ENCODE peak calls at places on chromosomes 16 and 17, in six cellular contexts. I, E, K, S, A and U are unnamed samples.

GRCh38 chr17:9218068-9218635 is 196.8 kb downstream of the NTN1 start:
- DNase-seq in E (no peak), A (no peak), I (no peak), K (no peak), S (no peak), U (no peak)

GRCh38 chr17:28338056-28338768 is 2.7 kb downstream of the TNFAIP1 start:
- DNase-seq in K (no peak), E (no peak), S (no peak), A (no peak), I (no peak), U (no peak)

GRCh38 chr17:62911106-62911505 is 54.9 kb upstream of the TANC2 start:
- DNase-seq in K (no peak), S (no peak), E (no peak), I (no peak), A (no peak), U (no peak)

GRCh38 chr17:52885882-52886281 is 727.4 kb upstream of the CA10 start:
- DNase-seq in E (no peak), A (no peak), K (no peak), I (no peak), S (no peak), U (no peak)

GRCh38 chr16:30980434-30980833 is 4.6 kb upstream of the HSD3B7 start:
- DNase-seq in S (no peak), I (no peak), K (no peak), A (no peak), E (no peak), U (no peak)

GRCh38 chr16:17777461-17777863 is 306.7 kb upstream of the XYLT1 start:
- DNase-seq in K (no peak), E (no peak), S (peak), I (no peak), A (no peak), U (no peak)

GRCh38 chr16:31519746-31520145 is 8.0 kb upstream of the AHSP start:
- DNase-seq in K (no peak), E (no peak), I (no peak), S (peak), A (no peak), U (no peak)

GRCh38 chr17:48579738-48580543 is 1.8 kb upstream of the HOXB4 start:
- DNase-seq in S (peak), I (no peak), E (no peak), A (no peak), K (no peak), U (no peak)

GRCh38 chr16:83992624-83993023 is 24.6 kb downstream of the NECAB2 start:
- DNase-seq in A (peak), K (no peak), I (no peak), S (no peak), E (no peak), U (peak)

GRCh38 chr16:88010971-88011483 is 59.8 kb downstream of the BANP start:
- DNase-seq in A (no peak), I (no peak), S (no peak), E (no peak), K (no peak), U (no peak)

GRCh38 chr16:89277641-89278341 is 60.3 kb downstream of the ZNF778 start:
- DNase-seq in E (peak), A (no peak), I (no peak), S (no peak), K (no peak), U (no peak)

GRCh38 chr17:19255279-19255678 is 18.1 kb downstream of the EPN2 start:
- DNase-seq in A (no peak), I (no peak), K (no peak), S (no peak), E (no peak), U (no peak)

GRCh38 chr17:29557085-29557697 is 9.6 kb downstream of the ABHD15 start:
- DNase-seq in E (peak), A (no peak), K (no peak), I (no peak), S (no peak), U (no peak)

GRCh38 chr16:58409316-58409973 is 17.2 kb downstream of the GINS3 start:
- DNase-seq in E (no peak), S (no peak), I (no peak), A (no peak), K (no peak), U (no peak)

GRCh38 chr16:21302454-21302853 is 24.4 kb upstream of the CRYM start:
- DNase-seq in S (peak), K (no peak), E (no peak), A (no peak), I (no peak), U (no peak)

GRCh38 chr16:66459878-66460277 is 32.8 kb downstream of the BEAN1 start:
- DNase-seq in K (no peak), E (no peak), I (no peak), S (no peak), A (no peak), U (no peak)